ENCODE peak calls at places on chromosome 5, in seven cellular contexts. One of them, this sample, is unnamed.

GRCh38 chr5:139733698-139734491 is 61.7 kb upstream of the PSD2 start:
- DNase-seq in endothelial cell: no peak
- DNase-seq in fibroblast of pulmonary artery: no peak
- DNase-seq in keratinocyte: no peak
- DNase-seq in neural crest cell: peak
- DNase-seq in lower lobe of right lung: no peak
- DNase-seq in astrocyte of the spinal cord: no peak
- DNase-seq in this sample: no peak

GRCh38 chr5:17151686-17152085 is 65.7 kb upstream of the BASP1 start:
- DNase-seq in endothelial cell: no peak
- DNase-seq in fibroblast of pulmonary artery: no peak
- DNase-seq in keratinocyte: no peak
- DNase-seq in neural crest cell: no peak
- DNase-seq in lower lobe of right lung: no peak
- DNase-seq in astrocyte of the spinal cord: peak
- DNase-seq in this sample: no peak

GRCh38 chr5:121503111-121503840 is 348.4 kb upstream of the FTMT start:
- DNase-seq in endothelial cell: peak
- DNase-seq in fibroblast of pulmonary artery: peak
- DNase-seq in keratinocyte: no peak
- DNase-seq in neural crest cell: no peak
- DNase-seq in lower lobe of right lung: peak
- DNase-seq in astrocyte of the spinal cord: peak
- DNase-seq in this sample: peak

GRCh38 chr5:11878846-11879245 is 25.4 kb downstream of the CTNND2 start:
- DNase-seq in endothelial cell: no peak
- DNase-seq in fibroblast of pulmonary artery: no peak
- DNase-seq in keratinocyte: no peak
- DNase-seq in neural crest cell: no peak
- DNase-seq in lower lobe of right lung: no peak
- DNase-seq in astrocyte of the spinal cord: no peak
- DNase-seq in this sample: no peak

GRCh38 chr5:87845734-87846133 is 422.9 kb downstream of the TMEM161B start:
- DNase-seq in endothelial cell: no peak
- DNase-seq in fibroblast of pulmonary artery: no peak
- DNase-seq in keratinocyte: no peak
- DNase-seq in neural crest cell: no peak
- DNase-seq in lower lobe of right lung: no peak
- DNase-seq in astrocyte of the spinal cord: peak
- DNase-seq in this sample: no peak

GRCh38 chr5:137602721-137603273 is 103.7 kb upstream of the SPOCK1 start:
- DNase-seq in endothelial cell: no peak
- DNase-seq in fibroblast of pulmonary artery: no peak
- DNase-seq in keratinocyte: no peak
- DNase-seq in neural crest cell: no peak
- DNase-seq in lower lobe of right lung: no peak
- DNase-seq in astrocyte of the spinal cord: no peak
- DNase-seq in this sample: no peak

GRCh38 chr5:107331312-107331711 is 339.4 kb downstream of the EFNA5 start:
- DNase-seq in endothelial cell: no peak
- DNase-seq in fibroblast of pulmonary artery: peak
- DNase-seq in keratinocyte: no peak
- DNase-seq in neural crest cell: no peak
- DNase-seq in lower lobe of right lung: no peak
- DNase-seq in astrocyte of the spinal cord: no peak
- DNase-seq in this sample: no peak

GRCh38 chr5:174599992-174600391 is 124.4 kb upstream of the MSX2 start:
- DNase-seq in endothelial cell: no peak
- DNase-seq in fibroblast of pulmonary artery: no peak
- DNase-seq in keratinocyte: no peak
- DNase-seq in neural crest cell: no peak
- DNase-seq in lower lobe of right lung: no peak
- DNase-seq in astrocyte of the spinal cord: no peak
- DNase-seq in this sample: no peak

GRCh38 chr5:92554447-92555085 is 1026.5 kb downstream of the NR2F1-AS1 start:
- DNase-seq in endothelial cell: no peak
- DNase-seq in fibroblast of pulmonary artery: no peak
- DNase-seq in keratinocyte: no peak
- DNase-seq in neural crest cell: no peak
- DNase-seq in lower lobe of right lung: no peak
- DNase-seq in astrocyte of the spinal cord: no peak
- DNase-seq in this sample: no peak

GRCh38 chr5:423233-423565 is 19.8 kb upstream of the EXOC3 start:
- DNase-seq in endothelial cell: no peak
- DNase-seq in fibroblast of pulmonary artery: no peak
- DNase-seq in keratinocyte: no peak
- DNase-seq in neural crest cell: no peak
- DNase-seq in lower lobe of right lung: no peak
- DNase-seq in astrocyte of the spinal cord: no peak
- DNase-seq in this sample: no peak

GRCh38 chr5:160749026-160749425 is 103.0 kb downstream of the ATP10B start:
- DNase-seq in endothelial cell: no peak
- DNase-seq in fibroblast of pulmonary artery: no peak
- DNase-seq in keratinocyte: no peak
- DNase-seq in neural crest cell: no peak
- DNase-seq in lower lobe of right lung: no peak
- DNase-seq in astrocyte of the spinal cord: no peak
- DNase-seq in this sample: no peak

GRCh38 chr5:61866930-61867329 is 439.1 kb upstream of the KIF2A start:
- DNase-seq in endothelial cell: no peak
- DNase-seq in fibroblast of pulmonary artery: no peak
- DNase-seq in keratinocyte: peak
- DNase-seq in neural crest cell: no peak
- DNase-seq in lower lobe of right lung: no peak
- DNase-seq in astrocyte of the spinal cord: peak
- DNase-seq in this sample: no peak

GRCh38 chr5:121872846-121873245 is 21.2 kb downstream of the FTMT start:
- DNase-seq in endothelial cell: no peak
- DNase-seq in fibroblast of pulmonary artery: no peak
- DNase-seq in keratinocyte: no peak
- DNase-seq in neural crest cell: no peak
- DNase-seq in lower lobe of right lung: no peak
- DNase-seq in astrocyte of the spinal cord: no peak
- DNase-seq in this sample: no peak

GRCh38 chr5:54580997-54581741 is 63.6 kb downstream of the SNX18 start:
- DNase-seq in endothelial cell: no peak
- DNase-seq in fibroblast of pulmonary artery: peak
- DNase-seq in keratinocyte: no peak
- DNase-seq in neural crest cell: no peak
- DNase-seq in lower lobe of right lung: no peak
- DNase-seq in astrocyte of the spinal cord: no peak
- DNase-seq in this sample: no peak

GRCh38 chr5:959581-960531 is 48.7 kb upstream of the NKD2 start:
- DNase-seq in endothelial cell: no peak
- DNase-seq in fibroblast of pulmonary artery: no peak
- DNase-seq in keratinocyte: no peak
- DNase-seq in neural crest cell: no peak
- DNase-seq in lower lobe of right lung: no peak
- DNase-seq in astrocyte of the spinal cord: no peak
- DNase-seq in this sample: no peak

GRCh38 chr5:375336-375920 is 53.9 kb downstream of the AHRR start:
- DNase-seq in endothelial cell: no peak
- DNase-seq in fibroblast of pulmonary artery: no peak
- DNase-seq in keratinocyte: no peak
- DNase-seq in neural crest cell: no peak
- DNase-seq in lower lobe of right lung: no peak
- DNase-seq in astrocyte of the spinal cord: no peak
- DNase-seq in this sample: peak

GRCh38 chr5:97422678-97423077 is 239.6 kb upstream of the RIOK2 start:
- DNase-seq in endothelial cell: no peak
- DNase-seq in fibroblast of pulmonary artery: no peak
- DNase-seq in keratinocyte: no peak
- DNase-seq in neural crest cell: no peak
- DNase-seq in lower lobe of right lung: no peak
- DNase-seq in astrocyte of the spinal cord: no peak
- DNase-seq in this sample: no peak

GRCh38 chr5:158801286-158801685 is 298.4 kb downstream of the EBF1 start:
- DNase-seq in endothelial cell: no peak
- DNase-seq in fibroblast of pulmonary artery: no peak
- DNase-seq in keratinocyte: no peak
- DNase-seq in neural crest cell: no peak
- DNase-seq in lower lobe of right lung: no peak
- DNase-seq in astrocyte of the spinal cord: no peak
- DNase-seq in this sample: no peak

GRCh38 chr5:68884144-68884754 is 209.6 kb upstream of the SLC30A5 start:
- DNase-seq in endothelial cell: no peak
- DNase-seq in fibroblast of pulmonary artery: no peak
- DNase-seq in keratinocyte: no peak
- DNase-seq in neural crest cell: no peak
- DNase-seq in lower lobe of right lung: no peak
- DNase-seq in astrocyte of the spinal cord: no peak
- DNase-seq in this sample: no peak

GRCh38 chr5:169265888-169266287 is 35.1 kb downstream of the SLIT3 start:
- DNase-seq in endothelial cell: no peak
- DNase-seq in fibroblast of pulmonary artery: no peak
- DNase-seq in keratinocyte: no peak
- DNase-seq in neural crest cell: no peak
- DNase-seq in lower lobe of right lung: no peak
- DNase-seq in astrocyte of the spinal cord: peak
- DNase-seq in this sample: no peak
- TF ChIP-seq CTCF in endothelial cell: peak
- TF ChIP-seq CTCF in fibroblast of pulmonary artery: peak
- TF ChIP-seq CTCF in keratinocyte: peak
- TF ChIP-seq CTCF in neural crest cell: peak
- TF ChIP-seq CTCF in lower lobe of right lung: no peak
- TF ChIP-seq CTCF in astrocyte of the spinal cord: peak
- TF ChIP-seq CTCF in this sample: no peak

DNA sequence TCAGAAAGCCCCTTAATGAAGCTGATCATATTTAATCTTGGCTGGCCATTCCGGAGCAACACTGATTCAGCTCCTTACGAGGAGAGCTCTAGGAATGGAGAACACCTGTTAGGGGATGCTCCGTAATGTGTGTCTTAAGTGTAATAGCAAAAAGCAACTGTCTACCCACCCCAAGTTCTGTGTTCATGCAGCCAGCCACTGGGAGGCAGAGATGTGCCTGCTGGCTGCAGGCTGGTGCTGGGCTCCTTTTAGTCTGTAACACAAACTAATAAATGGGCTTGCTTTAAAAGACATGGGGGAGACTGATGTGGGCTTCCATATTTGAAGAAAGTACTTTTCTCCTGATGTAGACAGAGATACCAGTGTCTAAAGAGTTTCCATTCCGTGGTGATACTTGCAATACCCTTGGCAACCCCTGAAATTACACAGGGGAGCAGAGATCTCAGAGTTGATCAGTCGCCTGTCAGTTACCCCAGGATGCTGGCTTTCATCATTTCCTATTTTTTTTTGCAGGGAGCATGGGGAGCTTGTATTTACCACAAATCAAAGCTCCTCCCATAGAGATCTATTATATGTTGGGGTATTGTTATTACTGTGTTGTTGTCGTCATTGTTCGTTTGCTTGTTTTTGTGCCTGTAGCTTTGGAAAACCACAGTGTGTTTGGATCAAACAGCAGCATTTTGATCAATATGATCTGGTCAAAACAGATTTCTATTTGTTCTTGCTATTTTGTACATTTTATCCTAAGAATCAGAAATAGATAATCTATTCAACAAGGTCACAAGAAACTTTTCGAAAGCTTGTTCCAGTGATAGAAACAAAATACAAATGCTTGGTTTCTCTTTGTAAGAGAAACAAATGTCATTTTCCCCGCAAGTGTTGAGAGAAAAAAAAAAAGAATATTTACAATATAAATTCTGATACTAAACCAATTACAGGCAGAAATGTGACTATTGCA is 65.8 kb downstream of the MTX3 start:
- DNase-seq in endothelial cell: no peak
- DNase-seq in fibroblast of pulmonary artery: peak
- DNase-seq in keratinocyte: no peak
- DNase-seq in neural crest cell: no peak
- DNase-seq in lower lobe of right lung: no peak
- DNase-seq in astrocyte of the spinal cord: no peak
- DNase-seq in this sample: peak
- TF ChIP-seq CTCF in endothelial cell: no peak
- TF ChIP-seq CTCF in fibroblast of pulmonary artery: peak
- TF ChIP-seq CTCF in keratinocyte: peak
- TF ChIP-seq CTCF in neural crest cell: peak
- TF ChIP-seq CTCF in lower lobe of right lung: no peak
- TF ChIP-seq CTCF in astrocyte of the spinal cord: peak
- TF ChIP-seq CTCF in this sample: no peak

GRCh38 chr5:148911386-148911785 is 85.0 kb downstream of the ADRB2 start:
- DNase-seq in endothelial cell: no peak
- DNase-seq in fibroblast of pulmonary artery: no peak
- DNase-seq in keratinocyte: no peak
- DNase-seq in neural crest cell: no peak
- DNase-seq in lower lobe of right lung: no peak
- DNase-seq in astrocyte of the spinal cord: no peak
- DNase-seq in this sample: no peak

GRCh38 chr5:148913493-148913892 is 87.1 kb downstream of the ADRB2 start:
- DNase-seq in endothelial cell: no peak
- DNase-seq in fibroblast of pulmonary artery: peak
- DNase-seq in keratinocyte: no peak
- DNase-seq in neural crest cell: no peak
- DNase-seq in lower lobe of right lung: no peak
- DNase-seq in astrocyte of the spinal cord: no peak
- DNase-seq in this sample: no peak

GRCh38 chr5:148913985-148914421 is 87.6 kb downstream of the ADRB2 start:
- DNase-seq in endothelial cell: no peak
- DNase-seq in fibroblast of pulmonary artery: peak
- DNase-seq in keratinocyte: peak
- DNase-seq in neural crest cell: no peak
- DNase-seq in lower lobe of right lung: no peak
- DNase-seq in astrocyte of the spinal cord: peak
- DNase-seq in this sample: no peak

GRCh38 chr5:148912146-148912545 is 85.7 kb downstream of the ADRB2 start:
- DNase-seq in endothelial cell: no peak
- DNase-seq in fibroblast of pulmonary artery: peak
- DNase-seq in keratinocyte: no peak
- DNase-seq in neural crest cell: no peak
- DNase-seq in lower lobe of right lung: no peak
- DNase-seq in astrocyte of the spinal cord: no peak
- DNase-seq in this sample: no peak

DNA sequence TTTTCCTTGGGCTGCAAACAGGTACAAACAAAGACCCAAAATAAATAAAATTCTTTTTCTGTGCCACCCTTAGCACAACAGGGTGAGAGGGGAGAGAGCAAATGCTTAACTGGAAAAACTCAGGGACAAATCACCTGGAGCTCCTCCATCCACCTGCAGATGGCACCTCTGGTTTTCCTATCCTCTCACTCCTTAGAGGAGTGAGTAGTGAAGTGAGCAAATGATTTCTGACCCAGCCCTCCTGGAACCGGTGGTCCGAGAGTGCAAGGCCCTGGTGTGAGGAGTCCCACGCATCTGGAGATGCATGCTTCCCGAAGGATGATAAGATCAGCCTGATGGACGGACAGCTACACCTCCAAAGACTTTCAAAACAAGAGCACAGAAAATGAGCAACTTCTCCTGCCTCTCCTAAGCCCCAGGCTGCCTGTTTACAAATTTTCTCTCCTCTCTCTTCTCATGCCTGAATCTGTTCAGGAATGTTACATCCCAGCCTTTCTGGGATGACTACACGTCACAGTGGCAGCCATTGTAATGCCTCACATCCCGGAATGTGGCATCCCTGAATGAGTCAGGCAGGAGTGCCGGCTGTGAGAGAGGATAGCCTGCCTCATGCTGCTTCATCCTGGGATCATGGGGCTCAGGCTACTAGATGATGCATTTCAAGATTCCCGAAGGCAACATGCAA is 86.4 kb downstream of the ADRB2 start:
- DNase-seq in endothelial cell: no peak
- DNase-seq in fibroblast of pulmonary artery: peak
- DNase-seq in keratinocyte: peak
- DNase-seq in neural crest cell: no peak
- DNase-seq in lower lobe of right lung: no peak
- DNase-seq in astrocyte of the spinal cord: peak
- DNase-seq in this sample: no peak
- TF ChIP-seq CTCF in endothelial cell: no peak
- TF ChIP-seq CTCF in fibroblast of pulmonary artery: peak
- TF ChIP-seq CTCF in keratinocyte: peak
- TF ChIP-seq CTCF in neural crest cell: peak
- TF ChIP-seq CTCF in lower lobe of right lung: peak
- TF ChIP-seq CTCF in astrocyte of the spinal cord: peak
- TF ChIP-seq CTCF in this sample: no peak

GRCh38 chr5:173320259-173320658 is 8.0 kb downstream of the STC2 start:
- DNase-seq in endothelial cell: no peak
- DNase-seq in fibroblast of pulmonary artery: no peak
- DNase-seq in keratinocyte: no peak
- DNase-seq in neural crest cell: no peak
- DNase-seq in lower lobe of right lung: no peak
- DNase-seq in astrocyte of the spinal cord: no peak
- DNase-seq in this sample: no peak
- TF ChIP-seq CTCF in endothelial cell: no peak
- TF ChIP-seq CTCF in fibroblast of pulmonary artery: no peak
- TF ChIP-seq CTCF in keratinocyte: no peak
- TF ChIP-seq CTCF in neural crest cell: no peak
- TF ChIP-seq CTCF in lower lobe of right lung: no peak
- TF ChIP-seq CTCF in astrocyte of the spinal cord: peak
- TF ChIP-seq CTCF in this sample: no peak